ENCODE peak calls at places on chromosomes 16 and 17, in four cellular contexts. E is NT2/D1, U is PC-3, C is Karpas-422. J is an unnamed sample.

GRCh38 chr16:86211265-86211664 is 299.1 kb upstream of the FOXF1 start:
- DNase-seq in E (no peak), U (no peak), C (no peak), J (no peak)

GRCh38 chr16:31295206-31295605 is 35.4 kb downstream of the ITGAM start:
- DNase-seq in E (no peak), U (no peak), C (no peak), J (no peak)

GRCh38 chr16:68244903-68245853 is at the start of gene PLA2G15:
- DNase-seq in E (peak), U (peak), C (peak), J (peak)

GRCh38 chr16:23949630-23950290 is 114.0 kb downstream of the PRKCB start:
- DNase-seq in E (no peak), U (no peak), C (no peak), J (no peak)

GRCh38 chr17:2215616-2216364 is 87.8 kb downstream of the SMG6 start:
- DNase-seq in E (no peak), U (no peak), C (peak), J (peak)

GRCh38 chr17:2532146-2532720 is 20.5 kb upstream of the METTL16 start:
- DNase-seq in E (no peak), U (no peak), C (no peak), J (no peak)

GRCh38 chr17:4585203-4585939 is 1.0 kb downstream of the SMTNL2 start:
- DNase-seq in E (no peak), U (no peak), C (no peak), J (no peak)

GRCh38 chr17:82592751-82593589 is 55.3 kb downstream of the WDR45B start:
- DNase-seq in E (peak), U (peak), C (peak), J (peak)

GRCh38 chr16:22897184-22897583 is 83.2 kb downstream of the HS3ST2 start:
- DNase-seq in E (no peak), U (no peak), C (no peak), J (no peak)

GRCh38 chr17:50799582-50799981 is 32.3 kb upstream of the ANKRD40CL start:
- DNase-seq in E (no peak), U (no peak), C (peak), J (no peak)

GRCh38 chr16:80947708-80948615 is 58.7 kb downstream of the CMC2 start:
- DNase-seq in E (no peak), U (peak), C (no peak), J (no peak)

GRCh38 chr16:15946257-15947044 is 3.0 kb upstream of the ABCC1 start:
- DNase-seq in E (no peak), U (peak), C (no peak), J (peak)

GRCh38 chr17:41211845-41212466 is 14.5 kb upstream of the KRTAP9-2 start:
- DNase-seq in E (no peak), U (peak), C (no peak), J (peak)

GRCh38 chr16:58292886-58293285 is 1.9 kb downstream of the PRSS54 start:
- DNase-seq in E (no peak), U (no peak), C (no peak), J (no peak)

GRCh38 chr16:11128211-11129123 is 127.5 kb downstream of the SOCS1 start:
- DNase-seq in E (no peak), U (no peak), C (no peak), J (peak)

GRCh38 chr16:27973678-27974077 is 89.8 kb downstream of the GSG1L start:
- DNase-seq in E (no peak), U (no peak), C (peak), J (no peak)

DNA sequence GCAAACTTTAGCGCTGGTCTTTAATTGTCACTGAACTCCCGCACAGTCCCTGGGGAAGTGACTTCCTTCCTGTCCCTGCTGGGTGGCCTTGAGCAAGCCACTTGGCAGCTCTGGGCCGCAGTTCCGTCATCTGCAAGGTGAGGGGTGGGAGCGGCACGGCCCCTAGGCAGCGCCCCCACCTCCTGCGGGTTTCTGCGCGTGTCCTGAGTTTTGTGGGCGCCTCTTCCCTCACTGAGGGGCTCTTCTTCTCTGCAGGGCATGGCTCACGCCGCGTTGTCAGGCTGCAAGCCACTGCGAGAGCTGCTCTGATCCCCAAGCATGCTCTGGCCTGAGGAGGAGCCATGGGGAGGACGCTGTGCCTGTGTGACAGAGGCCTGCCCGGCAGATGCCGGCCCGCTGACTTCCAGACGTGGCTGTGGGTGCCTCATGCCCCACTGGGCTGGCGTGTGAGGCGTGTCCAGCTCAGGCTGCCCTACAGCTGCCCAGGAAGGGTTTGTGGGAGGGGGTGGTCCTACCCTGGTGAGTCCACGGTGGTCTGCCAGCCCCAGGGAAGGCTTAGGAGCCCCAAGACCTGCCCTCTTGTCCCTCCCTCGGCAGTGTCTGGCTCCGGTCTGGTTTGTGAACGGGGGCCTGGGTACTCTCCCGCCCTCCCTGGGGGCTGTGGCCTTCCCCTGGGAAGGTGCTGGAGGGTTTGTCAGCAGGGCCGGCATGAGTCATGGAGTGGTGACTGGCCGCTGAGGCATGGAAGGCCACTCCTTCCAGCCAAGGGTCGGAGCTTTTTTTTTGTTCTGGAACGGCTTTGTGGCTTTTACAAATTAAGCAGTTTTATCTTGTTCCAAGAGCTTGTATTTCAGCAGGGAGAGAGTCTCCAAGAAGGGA is 182.0 kb downstream of the SEC14L1 start:
- DNase-seq in E (peak), U (peak), C (peak), J (peak)
- H3K9ac ChIP-seq in E (peak), U (peak), C (peak), J (peak)

DNA sequence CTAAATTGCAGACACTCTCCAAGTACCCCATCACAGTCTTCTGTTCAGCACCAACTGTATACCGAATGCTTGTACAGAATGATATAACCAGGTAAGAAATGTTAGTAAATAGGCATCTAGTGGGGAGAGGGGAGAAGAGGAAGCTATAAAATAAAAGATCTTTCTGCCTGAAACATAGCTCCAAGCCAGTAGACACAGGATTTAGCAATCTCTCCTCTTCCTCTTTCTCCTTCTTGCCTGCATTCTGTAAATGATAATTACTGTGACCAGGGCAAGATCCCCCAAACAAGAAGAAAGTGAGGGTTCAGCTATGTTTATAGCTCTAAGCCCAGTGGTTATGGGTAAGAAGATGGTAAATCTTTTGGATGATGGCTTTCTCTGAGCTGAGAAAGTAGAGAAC is 17.9 kb downstream of the ACSM3 start:
- DNase-seq in E (no peak), U (no peak), C (no peak), J (no peak)
- H3K9ac ChIP-seq in E (no peak), U (no peak), C (no peak), J (no peak)

DNA sequence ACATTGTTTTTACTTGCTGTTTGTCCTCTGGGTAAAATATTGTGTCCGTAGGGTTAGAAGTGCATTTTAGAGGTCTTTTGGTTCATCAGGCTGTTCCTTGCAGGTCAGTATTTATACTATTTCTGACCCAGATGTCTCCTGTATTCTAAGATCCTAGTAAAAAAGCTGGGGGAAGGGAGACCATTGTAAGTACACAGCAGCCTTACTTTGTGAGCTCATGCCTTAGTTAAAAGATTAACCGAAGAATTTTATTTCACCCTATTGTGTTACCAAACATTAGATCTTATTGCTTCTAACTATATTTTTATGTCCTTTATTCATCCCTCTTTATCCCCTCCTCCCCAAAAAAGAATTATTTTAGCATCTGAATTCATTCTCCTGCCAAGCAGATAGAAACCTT is 444.1 kb upstream of the RBFOX1 start:
- DNase-seq in E (no peak), U (no peak), C (no peak), J (no peak)
- H3K9ac ChIP-seq in E (no peak), U (no peak), C (no peak), J (no peak)

GRCh38 chr16:57042157-57043111 is 49.9 kb upstream of the CPNE2 start:
- DNase-seq in E (no peak), U (no peak), C (peak), J (no peak)
- H3K9ac ChIP-seq in E (no peak), U (no peak), C (peak), J (peak)

GRCh38 chr17:61397086-61397842 is 2.4 kb upstream of the TBX2 start:
- DNase-seq in E (no peak), U (no peak), C (no peak), J (peak)
- H3K9ac ChIP-seq in E (peak), U (peak), C (no peak), J (peak)

GRCh38 chr17:48994548-48995331 is 2.4 kb upstream of the IGF2BP1 start:
- DNase-seq in E (no peak), U (no peak), C (no peak), J (no peak)
- H3K9ac ChIP-seq in E (peak), U (no peak), C (no peak), J (no peak)

GRCh38 chr17:7922499-7923289 is 6.6 kb upstream of the RNF227 start:
- DNase-seq in E (no peak), U (no peak), C (no peak), J (peak)
- H3K9ac ChIP-seq in E (no peak), U (no peak), C (no peak), J (peak)

GRCh38 chr17:49495842-49496182 is 719 bp downstream of the NGFR start:
- DNase-seq in E (no peak), U (no peak), C (no peak), J (no peak)

GRCh38 chr17:49497147-49498036 is 2.3 kb downstream of the NGFR start:
- DNase-seq in E (no peak), U (peak), C (no peak), J (peak)

GRCh38 chr17:49496866-49497146 is 1.7 kb downstream of the NGFR start:
- DNase-seq in E (no peak), U (no peak), C (no peak), J (no peak)

GRCh38 chr17:49494937-49495841 is at the start of gene NGFR:
- DNase-seq in E (no peak), U (peak), C (peak), J (peak)

GRCh38 chr17:49496183-49496865 is 1.2 kb downstream of the NGFR start:
- DNase-seq in E (no peak), U (peak), C (peak), J (peak)
- H3K9ac ChIP-seq in E (peak), U (no peak), C (no peak), J (no peak)

GRCh38 chr16:88982286-88983084 is 5.5 kb upstream of the CBFA2T3 start:
- DNase-seq in E (no peak), U (no peak), C (no peak), J (no peak)

GRCh38 chr16:88988980-88989791 is 12.2 kb upstream of the CBFA2T3 start:
- DNase-seq in E (no peak), U (no peak), C (no peak), J (no peak)

GRCh38 chr16:88983771-88984687 is 7.0 kb upstream of the CBFA2T3 start:
- DNase-seq in E (no peak), U (no peak), C (no peak), J (no peak)

GRCh38 chr16:88983157-88983556 is 6.2 kb upstream of the CBFA2T3 start:
- DNase-seq in E (no peak), U (no peak), C (no peak), J (no peak)

GRCh38 chr16:88985521-88985920 is 8.5 kb upstream of the CBFA2T3 start:
- DNase-seq in E (no peak), U (no peak), C (no peak), J (no peak)
- H3K9ac ChIP-seq in E (peak), U (no peak), C (no peak), J (no peak)

DNA sequence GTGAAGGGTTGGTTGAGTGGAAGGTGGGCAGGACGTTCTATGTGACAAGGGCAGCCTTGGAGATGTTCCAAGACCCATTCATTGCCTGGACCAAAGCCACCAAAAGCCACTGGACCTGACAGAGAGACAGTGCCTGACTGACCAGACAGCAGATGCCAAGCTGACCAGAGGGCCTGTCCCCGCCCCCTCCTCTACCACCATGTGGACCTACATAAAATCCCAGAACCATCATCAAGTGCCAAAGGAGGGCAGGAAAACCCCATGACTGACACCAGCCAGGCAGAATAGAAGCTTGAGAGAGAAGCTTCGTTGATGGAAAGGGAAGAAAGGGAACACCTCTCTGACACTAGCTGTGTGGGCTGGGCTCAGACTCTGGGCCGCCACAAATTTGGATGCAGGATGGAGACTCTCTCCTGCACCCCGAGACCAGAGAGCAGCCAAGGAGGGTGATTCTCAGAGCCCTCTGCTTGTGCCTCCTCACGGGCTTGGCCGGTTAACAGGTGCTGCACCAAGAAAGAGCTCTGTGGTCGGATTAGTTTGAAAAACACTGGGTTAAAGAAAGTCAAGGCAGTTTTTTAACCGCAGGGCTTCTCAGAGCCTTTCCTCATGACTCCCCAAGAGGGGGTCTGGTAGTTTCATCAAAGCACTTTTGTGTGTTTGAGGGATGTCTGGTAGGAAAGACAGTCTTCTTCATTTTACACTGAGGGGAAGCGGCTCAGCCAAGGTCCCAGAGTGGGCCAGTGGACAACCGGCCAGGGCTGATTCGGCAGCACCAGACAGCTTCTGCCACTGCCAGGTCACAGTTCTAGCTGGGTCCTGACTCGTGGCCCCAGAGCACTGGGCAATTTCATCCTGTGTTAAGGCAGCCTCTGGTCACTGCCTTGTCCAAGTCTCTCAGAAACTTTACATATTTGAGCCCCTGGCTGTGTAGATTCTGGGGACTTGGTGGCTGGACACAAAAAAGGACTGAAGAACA is 1.7 kb downstream of the TNFRSF13B start:
- DNase-seq in E (no peak), U (no peak), C (no peak), J (no peak)
- H3K9ac ChIP-seq in E (no peak), U (no peak), C (no peak), J (no peak)

J was measured in adipocyte.